ENCODE peak calls at places on chromosome 10, in five cellular contexts. L, U, Z, W and O are unnamed samples.

GRCh38 chr10:665579-666091 is 23.8 kb downstream of the DIP2C start:
- DNase-seq in L (peak), U (no peak), Z (no peak), W (no peak), O (no peak)

GRCh38 chr10:92574545-92575377 is 868 bp upstream of the IDE start:
- DNase-seq in L (peak), U (no peak), Z (no peak), W (no peak), O (no peak)

GRCh38 chr10:91328320-91328984 is 81.7 kb upstream of the HECTD2 start:
- DNase-seq in L (no peak), U (no peak), Z (no peak), W (no peak), O (no peak)

GRCh38 chr10:87053121-87053520 is 33.0 kb downstream of the FAM25A start:
- DNase-seq in L (no peak), U (no peak), Z (no peak), W (no peak), O (peak)

GRCh38 chr10:113087082-113088029 is 137.3 kb downstream of the TCF7L2 start:
- DNase-seq in L (peak), U (no peak), Z (no peak), W (no peak), O (peak)

GRCh38 chr10:7274293-7274692 is 136.5 kb downstream of the SFMBT2 start:
- DNase-seq in L (no peak), U (no peak), Z (no peak), W (no peak), O (no peak)

GRCh38 chr10:103197177-103197576 is 4.1 kb upstream of the NT5C2 start:
- DNase-seq in L (peak), U (no peak), Z (no peak), W (no peak), O (peak)

GRCh38 chr10:17113346-17113745 is 16.3 kb downstream of the CUBN start:
- DNase-seq in L (no peak), U (no peak), Z (no peak), W (no peak), O (no peak)

GRCh38 chr10:68562666-68563522 is 2.8 kb downstream of the TET1 start:
- DNase-seq in L (no peak), U (peak), Z (no peak), W (no peak), O (no peak)

GRCh38 chr10:30417301-30417700 is 16.7 kb upstream of the MAP3K8 start:
- DNase-seq in L (no peak), U (no peak), Z (no peak), W (no peak), O (no peak)

GRCh38 chr10:86178401-86179142 is 188.0 kb downstream of the GRID1 start:
- DNase-seq in L (no peak), U (peak), Z (no peak), W (no peak), O (no peak)

GRCh38 chr10:92413519-92413918 is 122.6 kb downstream of the MARCHF5 start:
- DNase-seq in L (no peak), U (no peak), Z (no peak), W (no peak), O (no peak)

GRCh38 chr10:86851329-86852207 is 95.1 kb downstream of the BMPR1A start:
- DNase-seq in L (no peak), U (no peak), Z (no peak), W (no peak), O (peak)

GRCh38 chr10:22552888-22553378 is 161.4 kb downstream of the PIP4K2A start:
- DNase-seq in L (no peak), U (no peak), Z (no peak), W (no peak), O (peak)

GRCh38 chr10:28837613-28838390 is 160.5 kb downstream of the BAMBI start:
- DNase-seq in L (no peak), U (no peak), Z (no peak), W (no peak), O (no peak)

GRCh38 chr10:35355971-35356724 is 19.8 kb downstream of the CCNY start:
- DNase-seq in L (no peak), U (no peak), Z (no peak), W (no peak), O (no peak)

GRCh38 chr10:34723746-34724145 is 91.3 kb downstream of the PARD3 start:
- DNase-seq in L (peak), U (no peak), Z (no peak), W (no peak), O (no peak)